ENCODE peak calls at places on chromosome 1, in six cellular contexts. A is GM13976; M is foreskin melanocyte; D is activated CD8-positive, alpha-beta memory T cell treated with anti-CD3 and anti-CD28 coated beads, Interleukin-2, amount 50 U/mL, for 48 hours; R is amniotic epithelial cell; Z is fibroblast of pulmonary artery. J is an unnamed sample.

GRCh38 chr1:155226910-155227260 is 18.4 kb downstream of the MTX1 start:
- DNase-seq in A (peak), M (peak), D (peak), R (no peak), Z (peak), J (peak)

GRCh38 chr1:26169201-26169600 is 438 bp upstream of the C1orf232 start:
- DNase-seq in A (no peak), M (no peak), D (no peak), R (no peak), Z (no peak), J (no peak)

GRCh38 chr1:91836307-91837056 is 49.5 kb downstream of the TGFBR3 start:
- DNase-seq in A (no peak), M (no peak), D (no peak), R (no peak), Z (no peak), J (no peak)

GRCh38 chr1:235736263-235736662 is 86.7 kb upstream of the GNG4 start:
- DNase-seq in A (no peak), M (peak), D (no peak), R (no peak), Z (no peak), J (no peak)

GRCh38 chr1:41381691-41382530 is 20.7 kb downstream of the FOXO6 start:
- DNase-seq in A (peak), M (no peak), D (no peak), R (peak), Z (peak), J (peak)

GRCh38 chr1:91806146-91806545 is 79.8 kb downstream of the TGFBR3 start:
- DNase-seq in A (no peak), M (no peak), D (no peak), R (no peak), Z (peak), J (no peak)

GRCh38 chr1:215076312-215076711 is 6.2 kb upstream of the KCNK2 start:
- DNase-seq in A (peak), M (no peak), D (no peak), R (peak), Z (peak), J (peak)

GRCh38 chr1:246497331-246497915 is 9.7 kb downstream of the SMYD3 start:
- DNase-seq in A (peak), M (peak), D (no peak), R (peak), Z (peak), J (peak)

GRCh38 chr1:111747282-111747734 is 8.1 kb upstream of the INKA2 start:
- DNase-seq in A (peak), M (no peak), D (peak), R (peak), Z (peak), J (peak)

GRCh38 chr1:219441884-219442283 is 171.0 kb downstream of the ZC3H11B start:
- DNase-seq in A (no peak), M (no peak), D (no peak), R (no peak), Z (no peak), J (no peak)

GRCh38 chr1:220748091-220748934 is at the start of gene MTARC2:
- DNase-seq in A (peak), M (peak), D (peak), R (peak), Z (peak), J (peak)

GRCh38 chr1:49229555-49229954 is 452.9 kb upstream of the BEND5 start:
- DNase-seq in A (no peak), M (no peak), D (no peak), R (no peak), Z (no peak), J (no peak)

GRCh38 chr1:226887006-226887405 is 16.6 kb downstream of the PSEN2 start:
- DNase-seq in A (no peak), M (no peak), D (no peak), R (no peak), Z (no peak), J (no peak)